ENCODE peak calls at places on chromosomes 6 and 20, in four cellular contexts. B is heart left ventricle; Q is CD8-positive, alpha-beta T cell; R is lower lobe of right lung. Z is an unnamed sample.

GRCh38 chr6:113433506-113433991 is 423.6 kb upstream of the MARCKS start:
- DNase-seq in Q (no peak), B (peak), R (peak), Z (peak)

GRCh38 chr20:1402149-1402548 is 9.3 kb upstream of the FKBP1A start:
- DNase-seq in B (no peak), Q (no peak), R (no peak), Z (no peak)

GRCh38 chr6:3650341-3650958 is 101.1 kb downstream of the PXDC1 start:
- DNase-seq in B (no peak), R (no peak), Q (no peak), Z (no peak)

GRCh38 chr6:83199865-83200230 is 6.7 kb downstream of the RWDD2A start:
- DNase-seq in B (no peak), Q (no peak), R (no peak), Z (no peak)

GRCh38 chr6:170189236-170189635 is 101.6 kb downstream of the DLL1 start:
- DNase-seq in R (no peak), B (no peak), Q (no peak), Z (no peak)

GRCh38 chr6:125789576-125790402 is 971 bp upstream of the NCOA7 start:
- DNase-seq in B (peak), R (peak), Q (peak), Z (peak)

GRCh38 chr20:4956200-4956810 is 45.0 kb downstream of the SLC23A2 start:
- DNase-seq in Q (no peak), B (no peak), R (no peak), Z (no peak)

GRCh38 chr6:116518621-116519020 is 7.2 kb downstream of the CALHM5 start:
- DNase-seq in B (no peak), Q (no peak), R (no peak), Z (no peak)

GRCh38 chr6:29736563-29736962 is 13.3 kb downstream of the HLA-F start:
- DNase-seq in B (no peak), R (no peak), Q (no peak), Z (no peak)

GRCh38 chr6:101395345-101395744 is 1.8 kb downstream of the GRIK2 start:
- DNase-seq in B (no peak), R (no peak), Q (no peak), Z (no peak)

GRCh38 chr6:30154709-30155521 is 6.1 kb downstream of the TRIM10 start:
- DNase-seq in Q (no peak), B (no peak), R (no peak), Z (no peak)

GRCh38 chr6:106097368-106098231 is 11.5 kb downstream of the PRDM1 start:
- DNase-seq in B (no peak), R (no peak), Q (peak), Z (no peak)

GRCh38 chr6:30990422-30991086 is 7.0 kb downstream of the MUC21 start:
- DNase-seq in Q (no peak), R (no peak), B (no peak), Z (no peak)

GRCh38 chr6:134245041-134245440 is 72.9 kb downstream of the SGK1 start:
- DNase-seq in B (no peak), Q (no peak), R (no peak), Z (no peak)

GRCh38 chr6:132279592-132280139 is 121.6 kb downstream of the MOXD1 start:
- DNase-seq in R (peak), Q (peak), B (peak), Z (peak)

GRCh38 chr20:62951143-62951895 is 1.2 kb upstream of the SLC17A9 start:
- DNase-seq in R (peak), B (no peak), Q (no peak), Z (no peak)

GRCh38 chr20:62951896-62952372 is 575 bp upstream of the SLC17A9 start:
- DNase-seq in Q (no peak), B (no peak), R (peak), Z (no peak)

GRCh38 chr20:62953839-62954703 is 1.6 kb downstream of the SLC17A9 start:
- DNase-seq in R (peak), Q (peak), B (peak), Z (peak)

GRCh38 chr20:62952373-62953166 is at the start of gene SLC17A9:
- DNase-seq in Q (peak), B (peak), R (peak), Z (peak)

GRCh38 chr20:62953167-62953838 is 794 bp downstream of the SLC17A9 start:
- DNase-seq in Q (no peak), R (peak), B (no peak), Z (no peak)
- H3K4me3 ChIP-seq in Q (peak), R (peak), B (peak), Z (peak)

DNA sequence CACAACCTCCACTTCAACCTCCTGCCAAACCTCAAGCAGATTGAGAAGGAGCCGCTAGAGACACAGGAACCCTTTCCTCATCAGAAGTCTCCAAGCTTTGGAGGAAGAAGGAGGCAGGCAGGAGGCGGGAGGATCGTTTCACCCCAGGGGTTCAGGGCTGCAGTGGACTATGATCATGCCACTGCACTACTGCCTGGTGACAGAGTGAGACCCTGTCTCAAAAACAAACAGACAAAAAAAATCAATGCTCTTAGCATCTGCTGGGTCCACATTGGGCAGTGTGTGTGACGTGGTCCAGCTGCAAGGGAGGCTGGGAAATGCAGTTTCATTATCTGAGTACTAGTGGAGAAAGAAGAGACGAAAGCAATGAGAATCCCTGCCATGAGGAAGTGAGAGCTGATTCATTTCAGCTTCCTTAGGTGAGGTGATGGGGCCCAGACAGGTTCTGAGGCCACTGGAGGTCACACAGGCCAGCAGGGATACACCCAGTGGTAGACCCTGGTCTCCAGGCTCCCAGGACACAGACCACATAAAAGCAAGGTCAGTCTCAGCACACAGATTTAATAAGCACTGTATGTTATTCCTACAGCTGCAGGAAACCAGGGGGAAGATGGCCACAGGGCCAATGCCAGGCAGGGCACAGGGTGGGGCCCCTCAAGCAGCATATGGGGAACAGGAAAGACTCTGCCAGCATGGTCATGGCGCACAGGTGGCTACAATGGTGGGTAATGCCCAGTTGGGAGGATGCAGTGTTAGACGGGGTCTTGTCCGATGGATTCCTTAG is 4.3 kb downstream of the GFRA4 start:
- DNase-seq in Q (no peak), B (no peak), R (no peak), Z (no peak)
- H3K27ac ChIP-seq in Q (no peak), B (no peak), R (no peak), Z (no peak)

GRCh38 chr6:157339432-157339831 is 16.1 kb upstream of the TMEM242 start:
- DNase-seq in Q (no peak), R (no peak), B (no peak), Z (no peak)
- TF ChIP-seq CTCF in Q (no peak), R (no peak), B (no peak), Z (no peak)

DNA sequence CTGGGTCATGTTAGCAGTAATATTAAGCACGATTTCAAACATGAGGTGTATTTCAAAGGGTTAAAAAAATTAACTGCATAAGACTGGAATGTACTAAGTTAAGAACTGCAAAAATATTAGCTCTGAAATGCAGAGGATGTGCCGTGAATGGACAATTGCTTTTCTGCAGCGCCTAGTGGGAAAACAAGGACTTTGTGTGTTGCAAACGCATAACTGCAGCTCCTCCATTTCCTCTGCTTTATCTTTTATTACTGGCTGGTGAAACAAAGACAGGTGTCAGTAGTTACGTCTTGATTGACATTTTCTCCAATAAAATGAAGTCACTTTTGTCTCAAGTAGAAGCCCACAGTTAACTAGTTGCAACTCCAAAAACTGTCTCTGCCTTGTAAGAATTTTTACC is 1.7 kb downstream of the PDE7B start:
- DNase-seq in Q (no peak), B (no peak), R (no peak), Z (no peak)
- H3K4me3 ChIP-seq in Q (no peak), B (peak), R (no peak), Z (peak)

GRCh38 chr6:26571592-26572296 is 25.0 kb upstream of the ABT1 start:
- DNase-seq in B (peak), Q (peak), R (no peak), Z (peak)

GRCh38 chr6:26563488-26563887 is 25.3 kb downstream of the HMGN4 start:
- DNase-seq in R (no peak), Q (no peak), B (no peak), Z (no peak)

GRCh38 chr6:26569433-26569764 is 27.4 kb upstream of the ABT1 start:
- DNase-seq in R (no peak), B (no peak), Q (no peak), Z (no peak)

GRCh38 chr6:26570027-26570809 is 26.5 kb upstream of the ABT1 start:
- DNase-seq in Q (no peak), R (no peak), B (no peak), Z (no peak)

GRCh38 chr6:26568601-26569432 is 27.9 kb upstream of the ABT1 start:
- DNase-seq in B (peak), Q (peak), R (peak), Z (peak)
- H3K27ac ChIP-seq in B (no peak), Q (peak), R (peak), Z (peak)